ENCODE peak calls at places on chromosome 7, in five cellular contexts. X is A172, N is EH, P is fibroblast of the conjunctiva, B is astrocyte of the spinal cord. M is an unnamed sample.

GRCh38 chr7:1857487-1858425 is 187.7 kb downstream of the ELFN1 start:
- DNase-seq in X (no peak), N (no peak), P (no peak), B (no peak), M (no peak)

GRCh38 chr7:128121731-128122576 is 90.7 kb upstream of the LRRC4 start:
- DNase-seq in X (no peak), N (no peak), P (no peak), B (no peak), M (no peak)

GRCh38 chr7:37643876-37644275 is 39.7 kb upstream of the GPR141 start:
- DNase-seq in X (no peak), N (no peak), P (no peak), B (no peak), M (no peak)

GRCh38 chr7:36565792-36566356 is 158.4 kb downstream of the AOAH start:
- DNase-seq in X (no peak), N (no peak), P (no peak), B (no peak), M (no peak)

GRCh38 chr7:139183878-139184338 is 47.1 kb upstream of the UBN2 start:
- DNase-seq in X (no peak), N (no peak), P (no peak), B (no peak), M (no peak)

GRCh38 chr7:98459529-98459928 is 58.6 kb upstream of the BAIAP2L1 start:
- DNase-seq in X (no peak), N (no peak), P (no peak), B (no peak), M (no peak)

GRCh38 chr7:150890853-150891584 is 38.7 kb downstream of the AOC1 start:
- DNase-seq in X (no peak), N (no peak), P (no peak), B (no peak), M (no peak)

GRCh38 chr7:146486519-146486918 is 369.9 kb downstream of the CNTNAP2 start:
- DNase-seq in X (no peak), N (no peak), P (no peak), B (no peak), M (no peak)

GRCh38 chr7:115230882-115231508 is 309.1 kb downstream of the MDFIC start:
- DNase-seq in X (peak), N (peak), P (peak), B (peak), M (peak)

GRCh38 chr7:77687100-77687746 is 9.0 kb upstream of the RSBN1L start:
- DNase-seq in X (no peak), N (peak), P (no peak), B (no peak), M (peak)

GRCh38 chr7:82410461-82410860 is 33.1 kb downstream of the CACNA2D1 start:
- DNase-seq in X (no peak), N (no peak), P (no peak), B (no peak), M (no peak)

GRCh38 chr7:35647171-35647574 is 47.8 kb downstream of the HERPUD2 start:
- DNase-seq in X (no peak), N (no peak), P (no peak), B (no peak), M (peak)

GRCh38 chr7:66837007-66837406 is 84.0 kb upstream of the TMEM248 start:
- DNase-seq in X (peak), N (peak), P (no peak), B (peak), M (peak)

GRCh38 chr7:55365103-55365679 is at the start of gene LANCL2:
- DNase-seq in X (peak), N (peak), P (peak), B (peak), M (peak)

M was measured in IMR-90.